ENCODE peak calls at places on chromosome 13, in four cellular contexts. B, H, N and G are unnamed samples.

GRCh38 chr13:41693434-41693833 is 236.1 kb downstream of the RGCC start:
- DNase-seq in B (no peak), H (no peak), N (no peak), G (no peak)

GRCh38 chr13:42076309-42076713 is 27.9 kb downstream of the DGKH start:
- DNase-seq in B (no peak), H (no peak), N (no peak), G (peak)

GRCh38 chr13:99969368-99969933 is 2.1 kb downstream of the ZIC5 start:
- DNase-seq in B (no peak), H (no peak), N (no peak), G (no peak)

GRCh38 chr13:89568276-89568675 is 1779.2 kb upstream of the MIR17HG start:
- DNase-seq in B (no peak), H (no peak), N (no peak), G (no peak)

GRCh38 chr13:44013666-44014291 is 134.1 kb downstream of the LACC1 start:
- DNase-seq in B (no peak), H (no peak), N (no peak), G (no peak)

GRCh38 chr13:95714142-95714832 is 37.3 kb downstream of the DNAJC3 start:
- DNase-seq in B (no peak), H (no peak), N (no peak), G (no peak)

GRCh38 chr13:76086729-76087128 is 450.6 kb downstream of the LMO7 start:
- DNase-seq in B (no peak), H (no peak), N (no peak), G (no peak)

GRCh38 chr13:20525601-20526544 is at the start of gene CRYL1:
- DNase-seq in B (no peak), H (peak), N (peak), G (peak)

GRCh38 chr13:51977606-51978005 is 33.6 kb downstream of the ATP7B start:
- DNase-seq in B (no peak), H (no peak), N (no peak), G (no peak)

GRCh38 chr13:20708216-20708615 is 4.7 kb downstream of the IL17D start:
- DNase-seq in B (no peak), H (no peak), N (no peak), G (no peak)

GRCh38 chr13:77859450-77859849 is 59.2 kb downstream of the EDNRB start:
- DNase-seq in B (no peak), H (no peak), N (no peak), G (no peak)

GRCh38 chr13:27905650-27906049 is 14.2 kb upstream of the PDX1 start:
- DNase-seq in B (no peak), H (no peak), N (no peak), G (no peak)

GRCh38 chr13:20664304-20664703 is 39.2 kb upstream of the IL17D start:
- DNase-seq in B (no peak), H (no peak), N (no peak), G (no peak)

GRCh38 chr13:24251525-24251924 is 57.9 kb upstream of the C1QTNF9 start:
- DNase-seq in B (no peak), H (no peak), N (no peak), G (no peak)

GRCh38 chr13:70173236-70173959 is 65.1 kb upstream of the KLHL1 start:
- DNase-seq in B (no peak), H (no peak), N (no peak), G (no peak)

GRCh38 chr13:100547805-100548204 is 40.8 kb downstream of the GGACT start:
- DNase-seq in B (no peak), H (peak), N (no peak), G (no peak)

GRCh38 chr13:26476111-26476743 is 81.3 kb upstream of the WASF3 start:
- DNase-seq in B (no peak), H (peak), N (peak), G (no peak)

GRCh38 chr13:23969672-23970071 is 72.4 kb upstream of the C1QTNF9B start:
- DNase-seq in B (no peak), H (no peak), N (peak), G (no peak)

GRCh38 chr13:94112227-94112626 is 367.3 kb downstream of the DCT start:
- DNase-seq in B (no peak), H (no peak), N (peak), G (no peak)

GRCh38 chr13:57630661-57631606 is 610 bp upstream of the PCDH17 start:
- DNase-seq in B (no peak), H (peak), N (no peak), G (peak)

GRCh38 chr13:71866173-71867091 is 572 bp downstream of the DACH1 start:
- DNase-seq in B (no peak), H (peak), N (no peak), G (no peak)

GRCh38 chr13:108777421-108778420 is 148.3 kb downstream of the MYO16 start:
- DNase-seq in B (peak), H (no peak), N (peak), G (no peak)

GRCh38 chr13:99373436-99373835 is 66.2 kb upstream of the GPR183 start:
- DNase-seq in B (no peak), H (no peak), N (no peak), G (no peak)

GRCh38 chr13:110341445-110342247 is 34.6 kb downstream of the COL4A2 start:
- DNase-seq in B (no peak), H (no peak), N (no peak), G (no peak)

GRCh38 chr13:46648166-46648607 is 95.2 kb downstream of the LRCH1 start:
- DNase-seq in B (no peak), H (no peak), N (peak), G (no peak)

GRCh38 chr13:20977394-20977793 is 74.8 kb upstream of the XPO4 start:
- DNase-seq in B (no peak), H (no peak), N (no peak), G (no peak)

GRCh38 chr13:40987606-40988280 is 31.4 kb downstream of the ELF1 start:
- DNase-seq in B (no peak), H (no peak), N (no peak), G (no peak)

GRCh38 chr13:71625694-71626093 is 241.3 kb downstream of the DACH1 start:
- DNase-seq in B (no peak), H (no peak), N (no peak), G (no peak)

DNA sequence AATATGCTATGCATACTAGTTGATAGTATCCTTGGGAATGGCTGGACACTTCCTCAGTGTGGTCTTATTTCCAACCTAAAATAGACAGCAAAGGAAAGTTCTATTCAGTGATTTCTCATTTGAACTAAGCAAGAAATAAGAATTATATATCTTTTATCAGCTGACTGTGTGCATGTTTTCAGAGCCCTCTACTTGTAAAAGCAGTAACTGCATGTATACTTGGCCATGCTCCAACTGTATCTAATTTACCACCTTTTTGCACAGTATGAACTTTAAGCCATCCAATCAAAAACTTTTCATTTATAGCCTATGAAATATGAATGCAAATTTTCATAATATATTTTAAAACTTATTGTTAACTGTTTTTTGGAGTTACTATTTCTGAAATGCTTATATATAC is 136.4 kb upstream of the PCDH9 start:
- DNase-seq in B (no peak), H (no peak), N (no peak), G (no peak)
- TF ChIP-seq SUZ12 in B (no peak), H (no peak), N (no peak), G (no peak)

GRCh38 chr13:107202371-107203023 is 634.6 kb upstream of the ARGLU1 start:
- DNase-seq in B (no peak), H (no peak), N (peak), G (no peak)

GRCh38 chr13:107208889-107209288 is 641.0 kb upstream of the ARGLU1 start:
- DNase-seq in B (no peak), H (no peak), N (no peak), G (no peak)

GRCh38 chr13:107205318-107206112 is 637.6 kb upstream of the ARGLU1 start:
- DNase-seq in B (peak), H (peak), N (peak), G (peak)

GRCh38 chr13:107200491-107200890 is 632.6 kb upstream of the ARGLU1 start:
- DNase-seq in B (no peak), H (no peak), N (no peak), G (no peak)

GRCh38 chr13:107203146-107203847 is 635.4 kb upstream of the ARGLU1 start:
- DNase-seq in B (peak), H (peak), N (peak), G (peak)
- TF ChIP-seq SUZ12 in B (no peak), H (no peak), N (no peak), G (no peak)

DNA sequence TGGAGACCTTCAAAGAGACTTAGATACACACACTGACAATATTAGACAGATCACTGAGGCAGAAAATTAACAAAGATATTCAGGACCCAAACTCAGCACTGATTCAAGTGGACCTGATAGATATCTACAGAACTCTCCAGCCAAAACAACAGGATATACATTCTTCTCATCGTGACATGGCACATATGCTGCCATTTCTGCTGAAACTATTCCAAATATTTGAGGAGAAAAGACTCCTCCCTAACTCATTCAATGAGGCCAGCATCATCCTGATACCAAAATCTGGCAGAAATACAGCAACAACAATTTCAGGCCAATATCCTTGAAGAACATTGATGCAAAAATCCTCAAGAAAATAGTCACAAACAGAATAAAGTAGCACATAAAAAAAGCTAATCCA is 53.3 kb downstream of the TRPC4 start:
- DNase-seq in B (no peak), H (no peak), N (no peak), G (no peak)
- TF ChIP-seq SUZ12 in B (no peak), H (no peak), N (no peak), G (no peak)

DNA sequence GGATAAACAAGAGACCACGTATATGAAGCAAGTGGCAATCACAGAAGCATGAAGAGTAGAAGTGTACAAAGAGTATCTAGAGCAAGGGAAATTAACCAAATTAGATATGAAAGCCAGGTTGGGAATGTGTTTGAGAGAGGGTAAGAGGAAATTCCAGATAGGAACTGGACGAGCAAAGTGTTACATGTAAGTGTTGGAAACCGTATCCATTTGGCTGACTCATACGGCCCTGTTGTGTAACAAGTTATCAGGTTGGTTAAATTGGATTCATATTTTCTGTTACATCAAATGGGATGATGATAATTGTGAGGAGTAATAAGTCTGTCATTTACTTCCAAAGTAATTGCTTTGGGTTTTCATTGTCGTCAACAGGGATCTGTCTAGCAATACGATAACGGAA is 46.7 kb downstream of the RXFP2 start:
- DNase-seq in B (no peak), H (no peak), N (no peak), G (no peak)
- TF ChIP-seq SUZ12 in B (no peak), H (no peak), N (no peak), G (no peak)

DNA sequence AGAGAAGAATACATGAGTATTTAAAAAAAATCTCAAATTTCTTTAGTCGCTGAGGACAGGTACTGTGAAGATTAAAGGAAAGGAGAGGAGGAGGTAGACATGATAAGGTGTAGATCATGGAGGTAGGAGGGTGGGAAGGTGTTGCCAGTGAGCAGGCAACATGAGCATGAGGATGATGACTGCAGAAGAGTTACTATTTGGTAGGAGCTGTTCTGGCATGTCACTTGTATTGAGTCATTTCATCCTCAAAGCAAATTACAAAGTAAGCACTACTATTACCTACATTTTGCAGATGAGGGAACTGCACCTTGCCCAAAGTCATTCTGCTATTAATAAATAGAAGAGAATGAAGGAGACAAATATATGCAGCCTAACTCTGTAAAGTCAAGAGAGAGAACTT is 435.8 kb upstream of the KLF12 start:
- DNase-seq in B (no peak), H (no peak), N (no peak), G (no peak)
- TF ChIP-seq SUZ12 in B (no peak), H (no peak), N (no peak), G (no peak)

GRCh38 chr13:113637262-113638160 is 20.5 kb downstream of the ATP4B start:
- DNase-seq in B (no peak), H (no peak), N (no peak), G (no peak)
- TF ChIP-seq SUZ12 in B (no peak), H (no peak), N (no peak), G (no peak)

GRCh38 chr13:112782433-112783010 is 92.7 kb downstream of the ATP11A start:
- DNase-seq in B (no peak), H (peak), N (no peak), G (no peak)

GRCh38 chr13:112783135-112783945 is 93.5 kb downstream of the ATP11A start:
- DNase-seq in B (no peak), H (peak), N (no peak), G (no peak)

GRCh38 chr13:112781881-112782361 is 92.1 kb downstream of the ATP11A start:
- DNase-seq in B (no peak), H (peak), N (no peak), G (no peak)

GRCh38 chr13:112779856-112780604 is 90.2 kb downstream of the ATP11A start:
- DNase-seq in B (no peak), H (no peak), N (no peak), G (no peak)

GRCh38 chr13:112781287-112781686 is 91.4 kb downstream of the ATP11A start:
- DNase-seq in B (no peak), H (peak), N (no peak), G (no peak)
- TF ChIP-seq SUZ12 in B (no peak), H (no peak), N (no peak), G (no peak)

DNA sequence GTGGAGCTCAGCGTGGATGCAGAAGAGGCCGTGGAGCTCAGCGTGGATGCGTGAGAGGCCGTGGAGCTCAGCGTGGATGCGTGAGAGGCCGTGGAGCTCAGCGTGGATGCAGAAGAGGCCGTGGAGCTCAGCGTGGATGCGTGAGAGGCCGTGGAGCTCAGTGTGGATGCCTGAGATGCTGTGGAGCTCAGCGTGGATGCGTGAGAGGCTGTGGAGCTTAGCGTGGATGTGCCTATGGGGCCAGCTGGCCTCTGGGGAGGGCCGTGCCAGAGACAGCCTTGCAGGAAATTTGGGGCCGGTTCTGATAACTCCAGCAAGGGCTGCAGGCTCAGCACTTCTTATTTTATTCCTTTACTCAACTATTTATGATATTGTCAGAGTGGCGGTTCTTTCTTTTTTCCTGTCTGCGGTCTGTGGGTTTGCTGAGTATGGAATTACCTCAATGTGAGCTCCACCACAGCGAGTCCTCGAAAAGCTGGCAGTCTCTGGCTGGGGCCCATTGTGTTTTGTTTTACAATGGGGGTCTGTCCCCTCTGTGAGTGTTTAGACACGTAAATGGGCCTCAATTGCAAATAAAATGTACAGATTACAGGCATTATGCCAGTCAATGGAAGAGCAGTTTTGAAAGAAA is 17.8 kb upstream of the TMEM255B start:
- DNase-seq in B (no peak), H (no peak), N (no peak), G (no peak)
- TF ChIP-seq SUZ12 in B (no peak), H (no peak), N (no peak), G (no peak)